ENCODE peak calls at places on chromosomes 1 and 21, in seven cellular contexts. Z is stomach; L is CD4-positive, alpha-beta T cell; A is SK-N-SH; M is cardiac fibroblast; B is heart left ventricle; U is IMR-90. N is an unnamed sample.

GRCh38 chr1:41322835-41323234 is 38.4 kb upstream of the FOXO6 start:
- DNase-seq in L (no peak), M (peak), U (no peak), B (peak), Z (peak), A (peak), N (no peak)

GRCh38 chr21:45033791-45034555 is 40.4 kb upstream of the ADARB1 start:
- DNase-seq in A (no peak), U (peak), Z (no peak), M (peak), B (peak), L (no peak), N (no peak)

GRCh38 chr1:1432951-1433803 is 2.3 kb upstream of the VWA1 start:
- DNase-seq in B (peak), M (peak), A (peak), L (no peak), Z (peak), U (no peak), N (no peak)

GRCh38 chr1:241841661-241842060 is 6.3 kb upstream of the EXO1 start:
- DNase-seq in L (no peak), A (no peak), Z (no peak), M (no peak), U (no peak), B (no peak), N (no peak)

GRCh38 chr1:223727541-223727940 is 15.2 kb downstream of the CAPN2 start:
- DNase-seq in Z (no peak), U (peak), A (no peak), L (no peak), M (peak), B (no peak), N (no peak)

GRCh38 chr1:29650041-29650400 is 413.7 kb downstream of the PTPRU start:
- DNase-seq in M (no peak), L (no peak), A (no peak), Z (no peak), B (no peak), U (no peak), N (no peak)

GRCh38 chr1:226637147-226637935 is 88.8 kb downstream of the STUM start:
- DNase-seq in M (peak), L (no peak), U (no peak), Z (no peak), A (no peak), B (peak), N (peak)

GRCh38 chr1:119431836-119432235 is 16.9 kb downstream of the HSD3B2 start:
- DNase-seq in Z (no peak), U (no peak), B (no peak), A (no peak), L (no peak), M (no peak), N (no peak)

GRCh38 chr1:160210563-160210962 is 5.4 kb downstream of the PEA15 start:
- DNase-seq in Z (no peak), M (no peak), U (no peak), L (no peak), B (no peak), A (peak), N (no peak)

GRCh38 chr1:37952738-37953137 is 5.9 kb upstream of the INPP5B start:
- DNase-seq in A (no peak), B (no peak), U (no peak), M (no peak), Z (no peak), L (no peak), N (no peak)

GRCh38 chr1:37958690-37959089 is 11.8 kb upstream of the INPP5B start:
- DNase-seq in L (no peak), B (no peak), Z (no peak), M (peak), A (no peak), U (peak), N (no peak)

GRCh38 chr1:37951783-37952624 is 5.2 kb upstream of the INPP5B start:
- DNase-seq in U (no peak), Z (no peak), B (no peak), M (no peak), A (no peak), L (no peak), N (no peak)

GRCh38 chr1:37951041-37951782 is 4.4 kb upstream of the INPP5B start:
- DNase-seq in B (no peak), U (no peak), M (no peak), Z (no peak), A (no peak), L (no peak), N (no peak)

GRCh38 chr1:37954316-37954971 is 7.6 kb upstream of the INPP5B start:
- DNase-seq in U (no peak), Z (no peak), L (no peak), A (no peak), M (no peak), B (no peak), N (no peak)
- TF ChIP-seq CTCF in U (no peak), Z (no peak), L (no peak), A (no peak), M (no peak), B (no peak), N (no peak)

DNA sequence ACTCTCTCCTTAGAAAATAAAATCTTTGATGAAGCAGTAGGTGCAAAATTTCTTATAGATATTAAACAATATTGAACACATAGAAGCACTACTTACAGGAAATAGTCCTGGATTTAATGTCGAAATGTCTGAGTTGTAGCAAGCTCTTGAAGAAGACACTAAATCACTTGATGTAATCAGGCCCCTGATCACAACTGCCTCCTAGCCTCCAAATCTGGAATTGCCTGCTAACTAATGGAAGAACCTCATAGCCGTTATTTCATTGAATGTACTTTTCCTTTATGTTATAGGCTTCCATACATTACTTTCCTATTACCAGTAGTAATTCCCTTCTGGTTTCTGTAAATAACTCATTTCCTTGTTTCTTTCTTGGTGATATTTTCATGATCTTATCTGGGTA is 675.7 kb upstream of the CHRM3 start:
- DNase-seq in M (peak), Z (no peak), A (no peak), L (no peak), B (no peak), U (peak), N (no peak)
- TF ChIP-seq CTCF in M (peak), Z (no peak), A (peak), L (no peak), B (no peak), U (peak), N (no peak)

GRCh38 chr21:41876928-41877652 is 2.1 kb downstream of the PRDM15 start:
- DNase-seq in Z (no peak), U (no peak), M (no peak), L (no peak), B (no peak), A (no peak), N (no peak)
- TF ChIP-seq CTCF in Z (no peak), U (no peak), M (no peak), L (no peak), B (no peak), A (no peak), N (no peak)

DNA sequence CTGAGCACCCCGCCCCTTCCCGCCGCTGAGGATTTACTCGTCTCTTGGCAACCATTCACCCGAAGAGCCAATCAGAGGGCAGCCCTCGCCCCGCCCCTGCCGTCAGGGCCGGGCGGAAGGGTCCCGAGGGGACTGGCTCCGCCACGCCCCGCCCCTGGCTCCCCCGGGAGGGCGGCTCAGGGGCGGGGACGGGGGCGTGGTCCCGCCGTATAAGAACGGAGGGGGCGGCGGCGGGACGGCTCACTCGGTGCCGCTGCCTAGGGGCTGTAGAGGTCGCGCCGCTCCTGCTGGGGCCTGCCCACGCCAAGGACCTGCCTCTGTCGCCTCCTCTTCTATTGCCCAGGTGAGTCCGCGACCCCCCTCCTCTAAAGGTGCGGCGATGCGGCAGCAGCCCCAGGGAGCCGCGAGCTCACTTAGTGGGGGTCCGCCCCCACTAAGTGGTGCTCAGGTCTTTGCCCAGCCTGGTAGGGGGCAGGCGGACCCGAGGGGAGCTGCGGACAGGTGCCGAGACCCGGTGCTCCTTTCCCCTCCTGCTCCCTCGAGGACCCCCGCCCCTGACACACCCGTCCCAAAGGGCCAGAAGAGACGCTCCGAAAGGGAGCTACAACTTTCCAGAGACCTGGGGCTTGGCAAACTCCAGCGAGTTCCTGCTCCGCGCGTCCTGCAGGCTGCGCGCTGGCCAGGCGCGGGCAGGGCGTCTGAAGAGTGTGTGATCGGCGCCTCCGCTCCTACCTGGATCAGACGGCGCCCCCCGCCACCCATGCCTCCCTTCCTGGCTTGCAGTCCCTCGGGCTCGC is at the start of gene TENT5C:
- DNase-seq in Z (peak), B (peak), L (peak), M (peak), U (peak), A (peak), N (peak)
- TF ChIP-seq CTCF in Z (no peak), B (no peak), L (no peak), M (no peak), U (no peak), A (peak), N (no peak)